ENCODE peak calls at places on chromosomes 7 and 10, in six cellular contexts. H is adipocyte, V is HepG2, F is GM12878, P is MM.1S, O is colonic mucosa. K is an unnamed sample.
A peak's percentile ranks its signal among the peaks of the same experiment; 100 is the strongest.

GRCh38 chr10:62763155-62763554 is 41.4 kb upstream of the ADO start:
- DNase-seq in V (no peak), P (no peak), H (no peak), O (no peak), F (no peak), K (no peak)

GRCh38 chr7:77740257-77740656 is 44.0 kb downstream of the RSBN1L start:
- DNase-seq in H (no peak), V (no peak), F (no peak), O (no peak), P (no peak), K (no peak)

GRCh38 chr10:70885931-70886903 is 2.1 kb downstream of the PCBD1 start:
- DNase-seq in H (no peak), F (no peak), O (no peak), V (no peak), P (no peak), K (no peak)

GRCh38 chr7:50359995-50360925 is 55.7 kb downstream of the IKZF1 start:
- DNase-seq in H (no peak), O (no peak), F (no peak), P (no peak), V (no peak), K (peak; percentile 15)

GRCh38 chr7:128274890-128275603 is 34.0 kb downstream of the LEP start:
- DNase-seq in H (peak; percentile 7), V (peak; percentile 57), O (no peak), F (no peak), P (no peak), K (no peak)

GRCh38 chr10:119222531-119222930 is 15.2 kb downstream of the GRK5 start:
- DNase-seq in H (no peak), F (no peak), O (no peak), P (no peak), V (peak; percentile 77), K (peak; percentile 19)

GRCh38 chr7:157514746-157515145 is 177.9 kb downstream of the DNAJB6 start:
- DNase-seq in F (no peak), H (no peak), P (no peak), O (no peak), V (no peak), K (no peak)

GRCh38 chr7:75915416-75916156 is 631 bp downstream of the POR start:
- DNase-seq in F (no peak), O (peak; percentile 41), P (peak; percentile 56), H (peak; percentile 62), V (peak; percentile 61), K (peak; percentile 20)

GRCh38 chr10:108775911-108776475 is 1147.3 kb downstream of the XPNPEP1 start:
- DNase-seq in O (no peak), V (no peak), F (no peak), H (peak; percentile 24), P (no peak), K (no peak)

GRCh38 chr10:60362461-60362860 is 27.2 kb downstream of the ANK3 start:
- DNase-seq in O (no peak), H (no peak), F (no peak), V (no peak), P (no peak), K (no peak)

GRCh38 chr10:60353519-60354258 is 36.0 kb downstream of the ANK3 start:
- DNase-seq in H (no peak), F (no peak), V (no peak), O (no peak), P (no peak), K (peak; percentile 51)

GRCh38 chr10:60363187-60363586 is 26.5 kb downstream of the ANK3 start:
- DNase-seq in P (no peak), F (no peak), V (no peak), H (no peak), O (no peak), K (no peak)

GRCh38 chr10:60358282-60358681 is 31.4 kb downstream of the ANK3 start:
- DNase-seq in F (peak; percentile 55), H (no peak), V (no peak), O (no peak), P (no peak), K (no peak)

GRCh38 chr10:60359066-60359465 is 30.6 kb downstream of the ANK3 start:
- DNase-seq in P (no peak), O (no peak), F (no peak), V (no peak), H (no peak), K (no peak)
- H3K4me1 ChIP-seq in P (no peaks in the 10 kb centered on the region), O (no peaks in the 10 kb centered on the region), F (peaks cover 2% of the 10 kb centered on the region), V (no peaks in the 10 kb centered on the region), H (peaks cover 19% of the 10 kb centered on the region), K (peaks cover under 1% of the 10 kb centered on the region)

GRCh38 chr10:49397036-49397999 is 1.4 kb upstream of the DRGX start:
- DNase-seq in P (no peak), O (no peak), F (no peak), H (no peak), V (no peak), K (peak; percentile 68)

GRCh38 chr10:49396666-49396999 is 744 bp upstream of the DRGX start:
- DNase-seq in F (no peak), O (no peak), P (no peak), H (no peak), V (no peak), K (no peak)

GRCh38 chr10:49398000-49398861 is 2.3 kb upstream of the DRGX start:
- DNase-seq in O (peak; percentile 49), F (no peak), P (no peak), H (peak; percentile 61), V (no peak), K (peak; percentile 88)

GRCh38 chr10:49394933-49395740 is 752 bp downstream of the DRGX start:
- DNase-seq in H (peak; percentile 10), O (no peak), V (no peak), F (no peak), P (no peak), K (peak; percentile 51)

DNA sequence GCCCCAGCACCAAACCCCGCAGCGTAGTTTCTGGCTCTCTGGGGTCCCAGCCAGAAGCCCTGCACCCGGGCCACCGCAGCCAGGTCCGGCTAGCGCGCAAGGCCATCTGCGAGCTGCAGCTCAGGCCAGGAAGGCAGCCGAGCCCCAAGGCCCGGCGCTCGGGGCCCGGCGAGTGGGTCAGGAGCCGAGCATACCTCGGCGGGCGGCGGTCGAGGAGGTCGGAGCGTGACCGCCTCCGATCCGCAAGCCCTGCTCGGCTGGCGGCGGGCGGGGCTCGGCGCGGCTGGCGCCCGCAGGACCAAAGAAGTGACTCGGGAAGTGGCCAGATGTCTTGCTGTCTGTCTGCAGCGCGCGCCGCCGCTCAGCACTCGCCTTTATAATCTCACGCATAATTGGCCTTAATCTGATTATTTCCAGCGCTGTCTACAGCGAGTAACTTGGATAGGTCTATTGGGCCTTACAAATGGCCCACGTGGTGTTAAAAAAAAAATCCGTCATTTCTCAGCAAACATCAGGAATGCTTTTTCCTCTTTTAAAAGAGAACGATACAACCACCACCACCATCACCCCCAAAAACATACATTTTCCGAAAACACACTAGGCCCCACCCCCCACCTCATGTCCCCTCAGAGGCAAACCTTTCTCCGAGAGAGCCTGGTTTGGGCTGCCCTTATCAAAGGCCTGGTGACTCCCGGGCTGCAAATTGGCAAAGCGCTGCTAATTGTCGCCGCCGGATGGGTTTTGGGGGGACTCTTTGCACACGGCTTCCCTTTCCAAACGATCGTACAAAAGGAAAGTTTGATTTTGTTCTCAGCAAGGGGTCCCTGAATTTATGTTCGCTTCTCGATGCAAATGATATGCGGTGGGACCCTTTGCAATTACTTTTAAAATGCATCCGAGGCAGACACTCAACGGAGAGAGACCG is at the start of gene DRGX:
- DNase-seq in F (no peak), H (peak; percentile 12), V (no peak), O (no peak), P (no peak), K (peak; percentile 73)
- H3K4me3 ChIP-seq in F (no peak within 1 kb of the TSS), H (no peak within 1 kb of the TSS), V (no peak within 1 kb of the TSS), O (no peak within 1 kb of the TSS), P (no peak within 1 kb of the TSS), K (peak within 1 kb of the TSS; percentile 48)

GRCh38 chr10:24569828-24570657 is 153.6 kb downstream of the ARHGAP21 start:
- DNase-seq in H (no peak), V (no peak), P (no peak), O (no peak), F (no peak), K (no peak)
- H3K9ac ChIP-seq in H (no peak overlapping the region), V (no peak overlapping the region), P (no peak overlapping the region), O (no peak overlapping the region), F (no peak overlapping the region), K (no peak overlapping the region)

GRCh38 chr7:7290429-7291122 is 108.2 kb downstream of the C1GALT1 start:
- DNase-seq in O (no peak), F (no peak), V (no peak), P (no peak), H (no peak), K (no peak)
- H3K4me1 ChIP-seq in O (no peaks in the 10 kb centered on the region), F (no peaks in the 10 kb centered on the region), V (peaks cover 30% of the 10 kb centered on the region), P (peaks cover 15% of the 10 kb centered on the region), H (peaks cover 4% of the 10 kb centered on the region), K (no peaks in the 10 kb centered on the region)

DNA sequence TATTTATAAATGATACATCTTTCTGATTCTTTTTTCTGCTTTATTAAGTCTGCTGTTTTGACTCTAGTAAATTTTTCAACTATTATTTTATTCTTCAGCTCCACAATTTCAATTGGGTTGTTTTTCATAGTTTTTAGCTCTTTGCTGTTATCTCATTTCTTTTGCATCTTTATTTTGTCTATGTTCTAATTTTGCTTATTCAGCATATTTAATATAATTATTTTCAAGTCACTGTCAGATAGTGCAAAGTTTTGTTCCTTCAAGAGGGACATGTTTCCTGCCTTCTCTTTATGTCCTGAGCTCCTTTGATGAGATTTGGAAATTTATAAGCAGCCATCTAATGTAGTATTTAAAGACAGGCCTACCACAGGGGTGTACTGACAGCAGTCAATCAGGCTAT is 131.5 kb upstream of the ZNF722 start:
- DNase-seq in O (no peak), P (no peak), F (no peak), V (no peak), H (no peak), K (no peak)
- H3K4me3 ChIP-seq in O (no peak overlapping the region), P (no peak overlapping the region), F (no peak overlapping the region), V (no peak overlapping the region), H (no peak overlapping the region), K (no peak overlapping the region)

GRCh38 chr7:116672596-116673503 is 854 bp downstream of the MET start:
- DNase-seq in O (peak; percentile 52), V (peak; percentile 9), P (no peak), H (peak; percentile 68), F (no peak), K (peak; percentile 42)

GRCh38 chr7:116675812-116676355 is 3.9 kb downstream of the MET start:
- DNase-seq in H (no peak), O (no peak), V (no peak), P (no peak), F (no peak), K (no peak)

GRCh38 chr7:116671681-116672595 is at the start of gene MET:
- DNase-seq in F (no peak), V (peak; percentile 80), H (peak; percentile 92), O (peak; percentile 85), P (peak; percentile 92), K (peak; percentile 90)

GRCh38 chr7:116673504-116673865 is 1.5 kb downstream of the MET start:
- DNase-seq in H (no peak), P (no peak), O (no peak), V (no peak), F (no peak), K (no peak)

DNA sequence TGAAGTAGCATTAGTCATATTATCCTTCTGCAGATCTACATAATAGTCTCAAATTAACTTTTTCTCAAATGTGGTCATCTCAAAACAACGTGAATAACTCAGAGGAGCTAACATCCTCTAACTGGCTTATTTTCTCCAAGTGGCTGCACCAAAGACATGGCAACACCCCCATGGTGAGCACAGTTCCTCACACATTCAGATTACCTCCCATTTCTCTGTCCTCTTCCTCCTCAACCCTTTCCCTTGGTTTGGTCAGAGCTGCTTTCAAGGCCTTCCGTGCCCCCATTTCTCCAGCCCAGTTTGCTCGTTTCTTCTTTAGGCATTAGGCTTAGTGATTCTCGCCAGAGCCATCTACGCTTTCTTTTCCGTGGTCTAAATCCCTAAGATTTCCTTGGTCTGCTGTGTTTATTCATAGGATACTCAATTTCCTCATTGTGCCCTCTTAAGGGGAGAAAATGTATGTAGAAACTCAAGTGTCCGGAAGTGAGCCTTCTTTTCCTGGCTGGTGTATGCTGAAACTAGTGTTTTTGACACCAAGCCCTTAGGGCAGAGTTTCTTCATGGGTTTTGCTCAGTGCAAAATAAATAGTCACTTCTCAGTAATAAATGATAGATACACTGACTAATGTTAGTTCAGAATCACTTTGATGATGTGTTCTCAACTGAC is 2.6 kb downstream of the MET start:
- DNase-seq in V (no peak), F (no peak), P (no peak), H (peak; percentile 41), O (no peak), K (peak; percentile 15)
- H3K9ac ChIP-seq in V (peak overlapping the region; percentile 19), F (no peak overlapping the region), P (no peak overlapping the region), H (no peak overlapping the region), O (no peak overlapping the region), K (no peak overlapping the region)